ENCODE peak calls at places on chromosomes 3 and 15, in seven cellular contexts. S is mesendoderm, D is neuronal stem cell, X is H9, A is IMR-90, V is H1, W is trophoblast cell. K is an unnamed sample.

GRCh38 chr3:123148772-123149171 is 53.0 kb upstream of the SEC22A start:
- DNase-seq in S (no peak), D (no peak), X (no peak), A (no peak), V (no peak), W (no peak), K (no peak)

GRCh38 chr3:131353946-131354345 is 27.6 kb upstream of the NUDT16 start:
- DNase-seq in S (no peak), D (no peak), X (no peak), A (no peak), V (no peak), W (no peak), K (no peak)

GRCh38 chr3:117756580-117756979 is 1047.0 kb downstream of the TUSC7 start:
- DNase-seq in S (peak; percentile 74), D (no peak), X (no peak), A (peak; percentile 15), V (no peak), W (no peak), K (peak; percentile 9)

GRCh38 chr3:138944842-138945645 is 1.9 kb downstream of the FOXL2 start:
- DNase-seq in S (peak; percentile 78), D (peak; percentile 56), X (peak; percentile 75), A (no peak), V (peak; percentile 78), W (no peak), K (peak; percentile 26)

GRCh38 chr15:97235285-97235985 is 725.1 kb upstream of the ARRDC4 start:
- DNase-seq in S (peak; percentile 63), D (peak; percentile 66), X (peak; percentile 52), A (peak; percentile 39), V (peak; percentile 79), W (peak; percentile 11), K (peak; percentile 64)

GRCh38 chr3:154889227-154889634 is 190.9 kb upstream of the MME start:
- DNase-seq in S (no peak), D (no peak), X (no peak), A (no peak), V (no peak), W (no peak), K (no peak)

GRCh38 chr3:40800343-40800742 is 275.6 kb downstream of the ZNF621 start:
- DNase-seq in S (peak; percentile 83), D (no peak), X (no peak), A (peak; percentile 15), V (no peak), W (peak; percentile 78), K (peak; percentile 89)

GRCh38 chr3:61257148-61257547 is 5.9 kb upstream of the FHIT start:
- DNase-seq in S (no peak), D (no peak), X (no peak), A (no peak), V (no peak), W (no peak), K (no peak)

GRCh38 chr15:31197497-31198414 is 96.2 kb upstream of the TRPM1 start:
- DNase-seq in S (peak; percentile 65), D (peak; percentile 15), X (peak; percentile 84), A (no peak), V (peak; percentile 84), W (peak; percentile 42), K (peak; percentile 11)

GRCh38 chr3:57078366-57079220 is 18.1 kb downstream of the SPATA12 start:
- DNase-seq in S (peak; percentile 78), D (no peak), X (peak; percentile 62), A (peak; percentile 16), V (peak; percentile 89), W (peak; percentile 92), K (peak; percentile 84)

GRCh38 chr3:147702499-147702898 is 293.3 kb downstream of the ZIC1 start:
- DNase-seq in S (no peak), D (no peak), X (no peak), A (no peak), V (no peak), W (no peak), K (no peak)

GRCh38 chr15:75785771-75786563 is 57.3 kb upstream of the UBE2Q2 start:
- DNase-seq in S (peak; percentile 83), D (peak; percentile 35), X (peak; percentile 82), A (no peak), V (peak; percentile 68), W (no peak), K (peak; percentile 44)

GRCh38 chr3:140752499-140752898 is 74.6 kb downstream of the TRIM42 start:
- DNase-seq in S (no peak), D (no peak), X (no peak), A (no peak), V (no peak), W (no peak), K (no peak)

GRCh38 chr3:21587894-21588293 is 163.1 kb downstream of the ZNF385D start:
- DNase-seq in S (no peak), D (no peak), X (no peak), A (no peak), V (no peak), W (no peak), K (no peak)

GRCh38 chr3:172177046-172177445 is 137.7 kb downstream of the FNDC3B start:
- DNase-seq in S (no peak), D (no peak), X (no peak), A (peak; percentile 80), V (no peak), W (no peak), K (no peak)

GRCh38 chr3:69250014-69250413 is 127.6 kb upstream of the LMOD3 start:
- DNase-seq in S (peak; percentile 97), D (peak; percentile 69), X (peak; percentile 62), A (no peak), V (peak; percentile 57), W (no peak), K (peak; percentile 77)

GRCh38 chr3:53493997-53494791 is at the start of gene CACNA1D:
- DNase-seq in S (peak; percentile 64), D (no peak), X (peak; percentile 91), A (no peak), V (peak; percentile 90), W (peak; percentile 24), K (no peak)

GRCh38 chr3:13963137-13963886 is 83.4 kb upstream of the WNT7A start:
- DNase-seq in S (no peak), D (no peak), X (no peak), A (no peak), V (no peak), W (peak; percentile 19), K (no peak)

GRCh38 chr3:194880940-194881925 is 195.6 kb downstream of the FAM43A start:
- DNase-seq in S (no peak), D (no peak), X (peak; percentile 12), A (no peak), V (peak; percentile 24), W (no peak), K (no peak)

GRCh38 chr3:98329392-98330124 is 24.1 kb upstream of the OR5K4 start:
- DNase-seq in S (peak; percentile 86), D (peak; percentile 63), X (peak; percentile 73), A (peak; percentile 51), V (peak; percentile 71), W (peak; percentile 48), K (peak; percentile 61)

GRCh38 chr3:45343947-45344346 is 44.4 kb upstream of the LARS2 start:
- DNase-seq in S (peak; percentile 71), D (no peak), X (peak; percentile 44), A (peak; percentile 18), V (no peak), W (no peak), K (peak; percentile 17)

GRCh38 chr3:45341876-45342275 is 46.5 kb upstream of the LARS2 start:
- DNase-seq in S (no peak), D (no peak), X (no peak), A (no peak), V (no peak), W (no peak), K (no peak)

GRCh38 chr3:45345849-45346535 is 42.4 kb upstream of the LARS2 start:
- DNase-seq in S (peak; percentile 42), D (no peak), X (no peak), A (no peak), V (no peak), W (peak; percentile 83), K (no peak)

GRCh38 chr3:45350643-45351042 is 37.7 kb upstream of the LARS2 start:
- DNase-seq in S (no peak), D (no peak), X (no peak), A (no peak), V (no peak), W (no peak), K (no peak)

GRCh38 chr3:45347329-45348000 is 40.9 kb upstream of the LARS2 start:
- DNase-seq in S (no peak), D (no peak), X (no peak), A (peak; percentile 18), V (no peak), W (peak; percentile 55), K (no peak)
- H3K18ac ChIP-seq in S (no peak overlapping the region), D (no peak overlapping the region), X (no peak overlapping the region), A (no peak overlapping the region), V (no peak overlapping the region), W (no peak overlapping the region), K (no peak overlapping the region)

DNA sequence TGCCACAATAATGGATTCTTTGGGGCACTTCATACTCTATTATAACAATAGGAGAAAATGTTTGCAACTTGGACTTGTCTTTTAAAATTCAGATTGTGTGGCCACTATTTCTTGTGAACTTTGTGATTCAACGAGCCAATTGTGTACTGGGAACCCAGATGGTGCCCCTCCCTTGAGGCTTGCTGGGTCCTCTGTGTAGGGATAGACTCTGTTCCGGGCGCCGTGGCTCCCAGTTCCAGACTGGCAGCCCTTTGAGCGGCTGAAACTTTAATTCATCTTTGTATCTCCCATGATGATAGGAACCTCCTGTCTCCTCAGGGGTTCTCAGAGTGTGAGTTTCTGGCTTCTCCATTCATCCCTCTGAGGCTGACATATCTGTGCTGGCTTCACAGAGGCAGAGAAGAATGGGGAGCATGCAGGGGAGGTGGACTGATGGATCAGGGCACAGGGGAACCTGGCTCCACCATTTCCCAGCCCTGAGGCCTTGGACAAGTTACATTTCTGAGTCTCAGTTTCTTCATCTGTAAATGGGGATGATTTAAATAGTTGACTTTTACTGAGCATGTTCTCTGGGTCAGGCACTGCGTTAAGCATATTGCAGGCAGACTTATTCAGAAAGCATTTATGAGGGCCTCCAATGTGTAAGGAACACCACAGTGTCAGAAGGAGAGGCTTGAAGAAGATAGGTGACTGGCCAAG is 15.2 kb upstream of the ANKDD1A start:
- DNase-seq in S (no peak), D (no peak), X (no peak), A (no peak), V (no peak), W (no peak), K (no peak)
- H3K4me1 ChIP-seq in S (peaks cover 3% of the 10 kb centered on the region), D (peaks cover 19% of the 10 kb centered on the region), X (peaks cover 6% of the 10 kb centered on the region), A (peaks cover 43% of the 10 kb centered on the region), V (peaks cover 7% of the 10 kb centered on the region), W (peaks cover 12% of the 10 kb centered on the region), K (peaks cover 24% of the 10 kb centered on the region)

GRCh38 chr15:83178387-83178786 is 29.2 kb downstream of the HDGFL3 start:
- DNase-seq in S (peak; percentile 46), D (no peak), X (no peak), A (no peak), V (no peak), W (no peak), K (no peak)

GRCh38 chr15:83170474-83171165 is 37.0 kb downstream of the HDGFL3 start:
- DNase-seq in S (no peak), D (no peak), X (no peak), A (peak; percentile 62), V (no peak), W (no peak), K (peak; percentile 62)

GRCh38 chr15:83178869-83179325 is 28.7 kb downstream of the HDGFL3 start:
- DNase-seq in S (peak; percentile 87), D (no peak), X (no peak), A (no peak), V (no peak), W (no peak), K (no peak)

GRCh38 chr15:83174891-83175290 is 32.7 kb downstream of the HDGFL3 start:
- DNase-seq in S (no peak), D (no peak), X (no peak), A (no peak), V (no peak), W (no peak), K (no peak)
- H3K18ac ChIP-seq in S (no peak overlapping the region), D (no peak overlapping the region), X (no peak overlapping the region), A (no peak overlapping the region), V (no peak overlapping the region), W (no peak overlapping the region), K (no peak overlapping the region)

GRCh38 chr15:67190813-67191212 is 63.6 kb downstream of the AAGAB start:
- DNase-seq in S (no peak), D (no peak), X (no peak), A (peak; percentile 0), V (no peak), W (no peak), K (no peak)
- H3K4me1 ChIP-seq in S (no peaks in the 10 kb centered on the region), D (no peaks in the 10 kb centered on the region), X (no peaks in the 10 kb centered on the region), A (peaks cover 45% of the 10 kb centered on the region), V (no peaks in the 10 kb centered on the region), W (peaks cover 2% of the 10 kb centered on the region), K (peaks cover 3% of the 10 kb centered on the region)